ENCODE peak calls at places on chromosome 15, in four cellular contexts. C is HEK293T, X is natural killer cell, G is NCI-H1092 treated with DMSO at 0.1 percent for 48 hours. N is an unnamed sample.

GRCh38 chr15:69410290-69410874 is 3.8 kb upstream of the KIF23 start:
- DNase-seq in C (no peak), X (no peak), G (peak; percentile 29), N (peak; percentile 8)

GRCh38 chr15:63606333-63606732 is 9.1 kb downstream of the FBXL22 start:
- DNase-seq in C (no peak), X (no peak), G (no peak), N (no peak)

GRCh38 chr15:85837011-85837433 is 42.3 kb upstream of the KLHL25 start:
- DNase-seq in C (no peak), X (no peak), G (no peak), N (no peak)

GRCh38 chr15:33125883-33126535 is 68.5 kb downstream of the FMN1 start:
- DNase-seq in C (no peak), X (no peak), G (no peak), N (no peak)

GRCh38 chr15:28889346-28889745 is 3.6 kb downstream of the APBA2 start:
- DNase-seq in C (no peak), X (no peak), G (no peak), N (no peak)

GRCh38 chr15:45395956-45396355 is 17.6 kb upstream of the GATM start:
- DNase-seq in C (no peak), X (no peak), G (no peak), N (no peak)

GRCh38 chr15:70799667-70800450 is 36.5 kb upstream of the UACA start:
- DNase-seq in C (no peak), X (no peak), G (no peak), N (no peak)

GRCh38 chr15:99961011-99961441 is 227.8 kb upstream of the LYSMD4 start:
- DNase-seq in C (peak; percentile 45), X (peak; percentile 7), G (no peak), N (peak; percentile 4)

GRCh38 chr15:25512957-25513356 is 74.1 kb upstream of the UBE3A start:
- DNase-seq in C (no peak), X (no peak), G (no peak), N (no peak)

GRCh38 chr15:67762610-67763368 is 62.5 kb upstream of the SKOR1 start:
- DNase-seq in C (no peak), X (no peak), G (no peak), N (no peak)

GRCh38 chr15:79028411-79028964 is 62.1 kb downstream of the RASGRF1 start:
- DNase-seq in C (peak; percentile 84), X (no peak), G (peak; percentile 33), N (peak; percentile 68)

GRCh38 chr15:59283717-59284336 is 77.2 kb downstream of the LDHAL6B start:
- DNase-seq in C (no peak), X (no peak), G (no peak), N (no peak)

GRCh38 chr15:40320931-40321371 is 2.5 kb upstream of the INAFM2 start:
- DNase-seq in C (peak; percentile 53), X (no peak), G (peak; percentile 57), N (peak; percentile 80)

N was measured in OCI-M1.